ENCODE peak calls at places on chromosomes 11 and 22, in four cellular contexts. U is pancreas, T is Panc1, B is brain microvascular endothelial cell. O is an unnamed sample.

GRCh38 chr11:101916422-101916821 is at the start of gene ANGPTL5:
- DNase-seq in U (no peak), T (no peak), B (no peak), O (no peak)

GRCh38 chr11:8512547-8512946 is 81.5 kb downstream of the STK33 start:
- DNase-seq in U (no peak), T (no peak), B (no peak), O (no peak)

GRCh38 chr11:8584511-8584910 is 9.5 kb downstream of the STK33 start:
- DNase-seq in U (no peak), T (no peak), B (no peak), O (no peak)

GRCh38 chr22:42313804-42314581 is 43.5 kb upstream of the TCF20 start:
- DNase-seq in U (peak), T (peak), B (peak), O (no peak)

GRCh38 chr11:78044706-78045105 is 19.0 kb upstream of the THRSP start:
- DNase-seq in U (peak), T (no peak), B (no peak), O (no peak)

GRCh38 chr22:30245181-30245984 is 1.2 kb downstream of the LIF start:
- DNase-seq in U (no peak), T (no peak), B (no peak), O (no peak)

GRCh38 chr22:18145676-18146388 is 4.1 kb upstream of the USP18 start:
- DNase-seq in U (no peak), T (no peak), B (no peak), O (no peak)

GRCh38 chr11:31106963-31107576 is 262.5 kb downstream of the DCDC1 start:
- DNase-seq in U (peak), T (peak), B (peak), O (peak)

GRCh38 chr11:87176044-87176443 is 138.3 kb downstream of the TMEM135 start:
- DNase-seq in U (no peak), T (no peak), B (peak), O (no peak)

GRCh38 chr22:43116932-43117331 is 6.4 kb downstream of the BIK start:
- DNase-seq in U (no peak), T (no peak), B (no peak), O (no peak)

GRCh38 chr11:132111781-132112380 is 741.5 kb downstream of the NTM start:
- DNase-seq in U (no peak), T (no peak), B (peak), O (no peak)

GRCh38 chr11:6200975-6201374 is 2.0 kb downstream of the OR52W1 start:
- DNase-seq in U (peak), T (no peak), B (no peak), O (no peak)

GRCh38 chr11:133070790-133071189 is 461.5 kb downstream of the OPCML start:
- DNase-seq in U (no peak), T (no peak), B (no peak), O (no peak)

GRCh38 chr11:83326326-83326725 is 40.2 kb upstream of the CCDC90B start:
- DNase-seq in U (no peak), T (no peak), B (no peak), O (no peak)

GRCh38 chr11:128210148-128210940 is 377.0 kb downstream of the ETS1 start:
- DNase-seq in U (peak), T (peak), B (peak), O (no peak)

GRCh38 chr11:15815246-15816209 is 540.8 kb downstream of the SOX6 start:
- DNase-seq in U (no peak), T (no peak), B (no peak), O (no peak)

GRCh38 chr11:104584823-104585222 is 313.4 kb downstream of the CASP12 start:
- DNase-seq in U (no peak), T (no peak), B (no peak), O (no peak)
- H3K27ac ChIP-seq in U (no peak), T (no peak), B (no peak), O (no peak)

GRCh38 chr22:38221908-38222796 is 20.4 kb downstream of the MAFF start:
- DNase-seq in U (no peak), T (no peak), B (no peak), O (no peak)
- H3K27ac ChIP-seq in U (no peak), T (no peak), B (no peak), O (no peak)

DNA sequence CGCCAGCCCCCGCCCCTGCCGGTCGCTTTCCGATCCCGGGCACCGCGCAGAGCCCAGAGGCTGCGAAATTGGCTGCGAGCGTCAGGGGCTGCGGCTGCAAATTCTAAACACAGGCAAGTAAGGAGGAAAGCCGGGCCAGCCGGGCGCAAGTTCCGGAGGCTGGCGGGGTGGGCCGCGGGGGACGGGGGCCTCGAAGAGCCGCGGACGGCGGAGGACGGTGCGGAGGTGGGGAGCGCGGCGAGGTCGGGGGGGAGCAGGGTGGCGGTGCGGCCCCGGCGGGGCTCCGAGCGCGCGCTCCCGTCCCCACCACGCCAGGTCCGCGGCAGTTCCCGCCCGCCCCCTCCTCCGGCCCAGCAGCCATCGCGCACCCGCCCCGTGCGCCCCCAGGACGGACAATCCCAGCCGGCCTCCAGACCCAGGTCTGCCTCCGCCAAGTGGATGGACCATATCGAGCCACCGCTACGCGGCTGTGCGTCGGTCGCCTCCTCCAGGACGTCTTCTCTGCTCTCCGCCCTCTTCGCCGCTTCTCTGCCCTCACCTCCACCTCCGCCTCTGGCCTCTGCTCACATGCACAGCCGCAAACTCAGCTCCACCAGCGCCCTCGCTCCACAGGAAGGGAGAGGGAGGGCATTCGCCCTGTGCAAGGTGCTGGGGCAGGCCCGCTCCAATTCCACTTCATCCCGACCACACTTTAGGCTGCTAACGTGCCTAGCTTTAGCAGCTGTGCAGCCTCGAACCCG is 7.2 kb downstream of the ELFN2 start:
- DNase-seq in U (no peak), T (no peak), B (no peak), O (no peak)
- H3K27ac ChIP-seq in U (no peak), T (peak), B (no peak), O (no peak)

GRCh38 chr11:72721276-72721675 is 30.9 kb downstream of the ARAP1 start:
- DNase-seq in U (no peak), T (no peak), B (no peak), O (no peak)
- H3K27ac ChIP-seq in U (peak), T (peak), B (peak), O (peak)

GRCh38 chr22:27989758-27990450 is 70.8 kb upstream of the PITPNB start:
- DNase-seq in U (no peak), T (no peak), B (no peak), O (no peak)
- H3K27ac ChIP-seq in U (no peak), T (no peak), B (no peak), O (no peak)

GRCh38 chr11:112150517-112150916 is 13.4 kb downstream of the IL18 start:
- DNase-seq in U (no peak), T (no peak), B (no peak), O (no peak)
- H3K27ac ChIP-seq in U (no peak), T (no peak), B (no peak), O (peak)

GRCh38 chr11:94861306-94861845 is 93.2 kb downstream of the AMOTL1 start:
- DNase-seq in U (no peak), T (no peak), B (no peak), O (no peak)
- H3K27ac ChIP-seq in U (no peak), T (no peak), B (no peak), O (no peak)